ENCODE peak calls at places on chromosomes 1 and 21, in seven cellular contexts. D is neural crest cell, Y is NCI-H187, W is kidney, K is dermis blood vessel endothelial cell, S is germinal center, Q is OCI-LY7. X is an unnamed sample.

GRCh38 chr1:205241366-205242030 is 13.8 kb downstream of the TMCC2 start:
- DNase-seq in Q (no peak), W (no peak), S (no peak), K (no peak), D (no peak), Y (no peak), X (no peak)

GRCh38 chr1:218983433-218983832 is 190.2 kb upstream of the LYPLAL1 start:
- DNase-seq in S (no peak), Q (no peak), W (no peak), Y (no peak), D (no peak), K (no peak), X (no peak)

GRCh38 chr1:183580281-183580682 is 10.0 kb downstream of the NCF2 start:
- DNase-seq in D (no peak), W (no peak), Q (peak), K (peak), Y (peak), S (peak), X (no peak)

GRCh38 chr1:161258439-161259386 is at the start of gene PCP4L1:
- DNase-seq in W (peak), Y (no peak), K (peak), S (peak), Q (no peak), D (peak), X (no peak)

GRCh38 chr1:160863422-160864131 is 890 bp upstream of the CD244 start:
- DNase-seq in S (no peak), K (no peak), Q (no peak), Y (no peak), D (no peak), W (no peak), X (no peak)

GRCh38 chr1:62294211-62294610 is 25.0 kb downstream of the KANK4 start:
- DNase-seq in S (no peak), D (no peak), W (no peak), Y (no peak), K (no peak), Q (peak), X (no peak)

GRCh38 chr1:25431495-25432363 is 1.0 kb downstream of the MACO1 start:
- DNase-seq in D (no peak), Q (no peak), S (peak), K (no peak), W (peak), Y (no peak), X (no peak)

GRCh38 chr1:224631471-224632105 is 15.5 kb downstream of the CNIH3 start:
- DNase-seq in D (no peak), K (no peak), S (no peak), W (no peak), Y (no peak), Q (no peak), X (no peak)

GRCh38 chr1:62082456-62083363 is 111.9 kb upstream of the L1TD1 start:
- DNase-seq in D (peak), Y (no peak), K (peak), S (peak), Q (peak), W (no peak), X (no peak)

GRCh38 chr1:10101929-10102328 is 69.2 kb downstream of the UBE4B start:
- DNase-seq in D (no peak), Y (no peak), K (no peak), Q (no peak), W (no peak), S (no peak), X (no peak)

GRCh38 chr1:224565186-224565585 is 50.9 kb upstream of the CNIH3 start:
- DNase-seq in D (no peak), S (no peak), K (peak), W (no peak), Y (no peak), Q (no peak), X (no peak)

GRCh38 chr1:78419309-78419708 is 71.5 kb upstream of the PTGFR start:
- DNase-seq in Q (no peak), Y (no peak), S (no peak), W (no peak), K (no peak), D (no peak), X (no peak)

GRCh38 chr1:168488153-168488552 is 55.6 kb downstream of the XCL2 start:
- DNase-seq in W (no peak), Y (no peak), K (peak), Q (no peak), D (no peak), S (no peak), X (peak)

GRCh38 chr1:168392958-168393357 is 112.3 kb downstream of the TBX19 start:
- DNase-seq in D (no peak), Y (no peak), W (peak), S (no peak), K (no peak), Q (no peak), X (no peak)

GRCh38 chr1:87331319-87332269 is 2.9 kb downstream of the LMO4 start:
- DNase-seq in W (peak), Q (no peak), Y (no peak), K (peak), D (peak), S (peak), X (no peak)

GRCh38 chr1:119394085-119394484 is 20.9 kb upstream of the HSD3B2 start:
- DNase-seq in K (no peak), Q (no peak), W (no peak), S (no peak), Y (no peak), D (no peak), X (no peak)

GRCh38 chr1:176574756-176575155 is 111.8 kb downstream of the PAPPA2 start:
- DNase-seq in D (no peak), W (no peak), Q (no peak), K (no peak), S (no peak), Y (no peak), X (no peak)

GRCh38 chr1:243496173-243496553 is 240.3 kb downstream of the SDCCAG8 start:
- DNase-seq in Y (no peak), Q (no peak), D (no peak), S (no peak), K (no peak), W (peak), X (no peak)

GRCh38 chr1:28758420-28758819 is 21.7 kb downstream of the YTHDF2 start:
- DNase-seq in W (no peak), Y (no peak), K (no peak), D (no peak), Q (no peak), S (no peak), X (no peak)

GRCh38 chr21:37862536-37862935 is 53.7 kb downstream of the KCNJ6 start:
- DNase-seq in S (peak), Q (peak), K (peak), Y (no peak), D (no peak), W (no peak), X (no peak)

GRCh38 chr1:205447457-205448415 is 8.1 kb downstream of the BLACAT1 start:
- DNase-seq in Q (no peak), D (no peak), Y (no peak), K (no peak), W (no peak), S (no peak), X (no peak)

GRCh38 chr1:87151500-87152421 is 176.9 kb upstream of the LMO4 start:
- DNase-seq in Q (peak), S (peak), K (peak), W (peak), Y (no peak), D (peak), X (no peak)

GRCh38 chr1:25774921-25775774 is 24.8 kb upstream of the SELENON start:
- DNase-seq in S (peak), K (no peak), Q (peak), Y (no peak), D (no peak), W (no peak), X (peak)

GRCh38 chr1:15755643-15756040 is 3.0 kb upstream of the FBLIM1 start:
- DNase-seq in K (no peak), Y (no peak), W (no peak), D (no peak), S (no peak), Q (no peak), X (no peak)

GRCh38 chr1:74508449-74508848 is 4.0 kb downstream of the LRRC53 start:
- DNase-seq in Y (no peak), S (no peak), W (no peak), D (no peak), K (no peak), Q (no peak), X (no peak)